ENCODE peak calls at places on chromosomes 12 and 14, in nine cellular contexts. One of them, this sample, is unnamed.

GRCh38 chr12:117143008-117143532 is 43.9 kb upstream of the TESC start:
- DNase-seq in adrenal gland: no peak
- DNase-seq in HepG2: peak; percentile 92
- DNase-seq in esophagus muscularis mucosa: no peak
- DNase-seq in ovary: no peak
- DNase-seq in A549: peak; percentile 99
- DNase-seq in gastrocnemius medialis: no peak
- DNase-seq in testis: no peak
- DNase-seq in right lobe of liver: peak; percentile 69
- DNase-seq in this sample: peak; percentile 59

GRCh38 chr14:74846968-74847549 is 28.9 kb downstream of the PROX2 start:
- DNase-seq in gastrocnemius medialis: no peak
- DNase-seq in right lobe of liver: no peak
- DNase-seq in ovary: no peak
- DNase-seq in A549: no peak
- DNase-seq in HepG2: no peak
- DNase-seq in adrenal gland: no peak
- DNase-seq in esophagus muscularis mucosa: no peak
- DNase-seq in testis: no peak
- DNase-seq in this sample: no peak

GRCh38 chr14:103260629-103261124 is 73.4 kb upstream of the EIF5 start:
- DNase-seq in HepG2: no peak
- DNase-seq in ovary: peak; percentile 49
- DNase-seq in testis: peak; percentile 65
- DNase-seq in gastrocnemius medialis: no peak
- DNase-seq in esophagus muscularis mucosa: no peak
- DNase-seq in A549: peak; percentile 51
- DNase-seq in adrenal gland: peak; percentile 60
- DNase-seq in right lobe of liver: peak; percentile 65
- DNase-seq in this sample: peak; percentile 62

GRCh38 chr12:13442457-13442856 is 245.9 kb downstream of the EMP1 start:
- DNase-seq in A549: no peak
- DNase-seq in gastrocnemius medialis: no peak
- DNase-seq in HepG2: no peak
- DNase-seq in right lobe of liver: no peak
- DNase-seq in adrenal gland: no peak
- DNase-seq in ovary: no peak
- DNase-seq in testis: no peak
- DNase-seq in esophagus muscularis mucosa: peak; percentile 62
- DNase-seq in this sample: no peak

GRCh38 chr12:122870867-122871664 is 24.9 kb downstream of the VPS37B start:
- DNase-seq in esophagus muscularis mucosa: no peak
- DNase-seq in gastrocnemius medialis: no peak
- DNase-seq in adrenal gland: peak; percentile 71
- DNase-seq in testis: peak; percentile 64
- DNase-seq in A549: no peak
- DNase-seq in HepG2: no peak
- DNase-seq in right lobe of liver: peak; percentile 81
- DNase-seq in ovary: no peak
- DNase-seq in this sample: peak; percentile 64

GRCh38 chr14:70707138-70708038 is 65.7 kb downstream of the TTC9 start:
- DNase-seq in adrenal gland: peak; percentile 80
- DNase-seq in A549: peak; percentile 32
- DNase-seq in testis: peak; percentile 64
- DNase-seq in ovary: peak; percentile 40
- DNase-seq in esophagus muscularis mucosa: no peak
- DNase-seq in right lobe of liver: no peak
- DNase-seq in HepG2: peak; percentile 93
- DNase-seq in gastrocnemius medialis: no peak
- DNase-seq in this sample: peak; percentile 74

GRCh38 chr12:69779928-69780327 is 41.3 kb downstream of the RAB3IP start:
- DNase-seq in esophagus muscularis mucosa: no peak
- DNase-seq in HepG2: no peak
- DNase-seq in right lobe of liver: no peak
- DNase-seq in ovary: no peak
- DNase-seq in A549: peak; percentile 51
- DNase-seq in gastrocnemius medialis: no peak
- DNase-seq in testis: peak; percentile 22
- DNase-seq in adrenal gland: peak; percentile 24
- DNase-seq in this sample: no peak

GRCh38 chr12:132490481-132491348 is 764 bp downstream of the FBRSL1 start:
- DNase-seq in ovary: peak; percentile 72
- DNase-seq in testis: no peak
- DNase-seq in right lobe of liver: no peak
- DNase-seq in esophagus muscularis mucosa: no peak
- DNase-seq in A549: no peak
- DNase-seq in gastrocnemius medialis: no peak
- DNase-seq in HepG2: no peak
- DNase-seq in adrenal gland: no peak
- DNase-seq in this sample: peak; percentile 64

DNA sequence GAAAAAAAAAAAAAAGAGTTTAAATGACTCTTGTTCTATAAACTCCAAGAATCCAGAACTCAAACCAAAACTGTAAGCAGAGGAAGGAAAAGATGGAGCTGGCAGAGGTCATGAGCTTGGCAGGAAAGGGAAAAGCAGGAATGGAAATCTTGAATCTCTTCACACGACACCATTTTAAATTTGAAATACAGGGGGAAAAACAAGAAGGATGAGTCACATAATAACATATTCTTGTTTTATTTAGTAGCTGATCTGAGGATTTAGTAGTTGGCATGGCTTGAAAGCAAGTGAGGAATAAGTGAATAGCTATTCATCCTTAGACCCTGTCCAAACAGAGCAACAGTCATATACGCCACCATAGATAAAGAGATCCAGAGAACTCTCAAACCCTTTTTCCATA is 35.0 kb downstream of the EPS8 start:
- DNase-seq in testis: no peak
- DNase-seq in adrenal gland: no peak
- DNase-seq in gastrocnemius medialis: no peak
- DNase-seq in A549: no peak
- DNase-seq in right lobe of liver: no peak
- DNase-seq in HepG2: no peak
- DNase-seq in esophagus muscularis mucosa: no peak
- DNase-seq in ovary: no peak
- DNase-seq in this sample: no peak
- H3K4me1 ChIP-seq in testis: no peaks in the 10 kb centered on the region
- H3K4me1 ChIP-seq in adrenal gland: no peaks in the 10 kb centered on the region
- H3K4me1 ChIP-seq in gastrocnemius medialis: no peaks in the 10 kb centered on the region
- H3K4me1 ChIP-seq in A549: peaks cover 23% of the 10 kb centered on the region
- H3K4me1 ChIP-seq in right lobe of liver: no peaks in the 10 kb centered on the region
- H3K4me1 ChIP-seq in HepG2: peaks cover 10% of the 10 kb centered on the region
- H3K4me1 ChIP-seq in esophagus muscularis mucosa: peaks cover 33% of the 10 kb centered on the region
- H3K4me1 ChIP-seq in ovary: peaks cover 11% of the 10 kb centered on the region
- H3K4me1 ChIP-seq in this sample: no peaks in the 10 kb centered on the region

GRCh38 chr12:6204533-6205143 is 4.4 kb downstream of the CD9 start:
- DNase-seq in right lobe of liver: no peak
- DNase-seq in gastrocnemius medialis: no peak
- DNase-seq in adrenal gland: no peak
- DNase-seq in testis: no peak
- DNase-seq in ovary: no peak
- DNase-seq in esophagus muscularis mucosa: no peak
- DNase-seq in A549: no peak
- DNase-seq in HepG2: no peak
- DNase-seq in this sample: no peak

GRCh38 chr12:6206327-6206726 is 6.1 kb downstream of the CD9 start:
- DNase-seq in esophagus muscularis mucosa: no peak
- DNase-seq in adrenal gland: peak; percentile 41
- DNase-seq in right lobe of liver: no peak
- DNase-seq in ovary: no peak
- DNase-seq in testis: no peak
- DNase-seq in gastrocnemius medialis: no peak
- DNase-seq in A549: no peak
- DNase-seq in HepG2: no peak
- DNase-seq in this sample: no peak

GRCh38 chr12:6207254-6207942 is 7.2 kb downstream of the CD9 start:
- DNase-seq in esophagus muscularis mucosa: no peak
- DNase-seq in adrenal gland: no peak
- DNase-seq in testis: no peak
- DNase-seq in gastrocnemius medialis: no peak
- DNase-seq in A549: no peak
- DNase-seq in right lobe of liver: no peak
- DNase-seq in ovary: no peak
- DNase-seq in HepG2: no peak
- DNase-seq in this sample: no peak

GRCh38 chr12:6205761-6206160 is 5.6 kb downstream of the CD9 start:
- DNase-seq in right lobe of liver: no peak
- DNase-seq in adrenal gland: no peak
- DNase-seq in testis: no peak
- DNase-seq in A549: no peak
- DNase-seq in gastrocnemius medialis: no peak
- DNase-seq in ovary: no peak
- DNase-seq in HepG2: no peak
- DNase-seq in esophagus muscularis mucosa: no peak
- DNase-seq in this sample: no peak

GRCh38 chr12:6205144-6205539 is 4.9 kb downstream of the CD9 start:
- DNase-seq in esophagus muscularis mucosa: no peak
- DNase-seq in right lobe of liver: no peak
- DNase-seq in ovary: peak; percentile 79
- DNase-seq in gastrocnemius medialis: no peak
- DNase-seq in HepG2: no peak
- DNase-seq in testis: no peak
- DNase-seq in adrenal gland: peak; percentile 73
- DNase-seq in A549: no peak
- DNase-seq in this sample: no peak
- TF ChIP-seq POLR2A in esophagus muscularis mucosa: no peak
- TF ChIP-seq POLR2A in right lobe of liver: no peak
- TF ChIP-seq POLR2A in ovary: no peak
- TF ChIP-seq POLR2A in gastrocnemius medialis: no peak
- TF ChIP-seq POLR2A in HepG2: no peak
- TF ChIP-seq POLR2A in testis: no peak
- TF ChIP-seq POLR2A in adrenal gland: no peak
- TF ChIP-seq POLR2A in A549: no peak
- TF ChIP-seq POLR2A in this sample: no peak

GRCh38 chr14:106070242-106070641 is 543.9 kb downstream of the TMEM121 start:
- DNase-seq in esophagus muscularis mucosa: no peak
- DNase-seq in gastrocnemius medialis: no peak
- DNase-seq in ovary: no peak
- DNase-seq in right lobe of liver: no peak
- DNase-seq in testis: no peak
- DNase-seq in HepG2: no peak
- DNase-seq in A549: no peak
- DNase-seq in adrenal gland: no peak
- DNase-seq in this sample: no peak

GRCh38 chr14:106067935-106068334 is 541.6 kb downstream of the TMEM121 start:
- DNase-seq in ovary: no peak
- DNase-seq in gastrocnemius medialis: no peak
- DNase-seq in A549: no peak
- DNase-seq in HepG2: no peak
- DNase-seq in adrenal gland: no peak
- DNase-seq in esophagus muscularis mucosa: no peak
- DNase-seq in testis: no peak
- DNase-seq in right lobe of liver: no peak
- DNase-seq in this sample: no peak

DNA sequence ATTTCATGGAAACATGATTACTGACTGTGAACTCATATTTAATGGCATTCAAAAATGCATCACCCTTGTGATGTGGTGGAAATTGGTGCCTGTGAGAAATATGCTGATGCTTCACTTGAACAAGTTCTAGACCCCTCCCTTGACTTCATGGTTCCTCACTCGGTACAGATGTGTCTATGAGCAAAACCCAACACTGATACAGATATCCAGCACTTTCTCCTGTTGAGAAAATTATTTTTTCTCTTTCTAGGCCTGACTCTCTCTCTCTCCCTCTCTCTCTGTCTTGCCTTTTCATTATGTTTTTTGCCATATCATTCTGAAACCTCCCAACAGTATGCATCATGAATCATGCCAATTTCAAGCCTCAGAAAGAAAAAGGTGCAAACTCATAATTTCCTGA is 543.4 kb downstream of the TMEM121 start:
- DNase-seq in A549: no peak
- DNase-seq in right lobe of liver: no peak
- DNase-seq in adrenal gland: no peak
- DNase-seq in testis: no peak
- DNase-seq in ovary: no peak
- DNase-seq in esophagus muscularis mucosa: no peak
- DNase-seq in HepG2: no peak
- DNase-seq in gastrocnemius medialis: no peak
- DNase-seq in this sample: no peak
- H3K9me3 ChIP-seq in A549: no peaks in the 10 kb centered on the region
- H3K9me3 ChIP-seq in right lobe of liver: no peaks in the 10 kb centered on the region
- H3K9me3 ChIP-seq in adrenal gland: no peaks in the 10 kb centered on the region
- H3K9me3 ChIP-seq in testis: no peaks in the 10 kb centered on the region
- H3K9me3 ChIP-seq in ovary: no peaks in the 10 kb centered on the region
- H3K9me3 ChIP-seq in esophagus muscularis mucosa: no peaks in the 10 kb centered on the region
- H3K9me3 ChIP-seq in HepG2: no peaks in the 10 kb centered on the region
- H3K9me3 ChIP-seq in gastrocnemius medialis: no peaks in the 10 kb centered on the region
- H3K9me3 ChIP-seq in this sample: no peaks in the 10 kb centered on the region

GRCh38 chr14:99587463-99588278 is 16.3 kb downstream of the CCDC85C start:
- DNase-seq in A549: no peak
- DNase-seq in gastrocnemius medialis: no peak
- DNase-seq in HepG2: no peak
- DNase-seq in testis: no peak
- DNase-seq in right lobe of liver: no peak
- DNase-seq in esophagus muscularis mucosa: no peak
- DNase-seq in ovary: no peak
- DNase-seq in adrenal gland: peak; percentile 53
- DNase-seq in this sample: no peak

GRCh38 chr14:99589031-99589441 is 15.0 kb downstream of the CCDC85C start:
- DNase-seq in testis: no peak
- DNase-seq in gastrocnemius medialis: no peak
- DNase-seq in right lobe of liver: no peak
- DNase-seq in A549: no peak
- DNase-seq in esophagus muscularis mucosa: no peak
- DNase-seq in ovary: no peak
- DNase-seq in adrenal gland: no peak
- DNase-seq in HepG2: no peak
- DNase-seq in this sample: no peak

GRCh38 chr14:99592394-99592793 is 11.6 kb downstream of the CCDC85C start:
- DNase-seq in testis: no peak
- DNase-seq in right lobe of liver: no peak
- DNase-seq in gastrocnemius medialis: no peak
- DNase-seq in HepG2: no peak
- DNase-seq in esophagus muscularis mucosa: no peak
- DNase-seq in ovary: no peak
- DNase-seq in adrenal gland: no peak
- DNase-seq in A549: no peak
- DNase-seq in this sample: no peak

GRCh38 chr14:99590746-99591555 is 13.1 kb downstream of the CCDC85C start:
- DNase-seq in gastrocnemius medialis: no peak
- DNase-seq in right lobe of liver: no peak
- DNase-seq in HepG2: no peak
- DNase-seq in adrenal gland: peak; percentile 93
- DNase-seq in A549: no peak
- DNase-seq in esophagus muscularis mucosa: no peak
- DNase-seq in testis: no peak
- DNase-seq in ovary: no peak
- DNase-seq in this sample: peak; percentile 33

DNA sequence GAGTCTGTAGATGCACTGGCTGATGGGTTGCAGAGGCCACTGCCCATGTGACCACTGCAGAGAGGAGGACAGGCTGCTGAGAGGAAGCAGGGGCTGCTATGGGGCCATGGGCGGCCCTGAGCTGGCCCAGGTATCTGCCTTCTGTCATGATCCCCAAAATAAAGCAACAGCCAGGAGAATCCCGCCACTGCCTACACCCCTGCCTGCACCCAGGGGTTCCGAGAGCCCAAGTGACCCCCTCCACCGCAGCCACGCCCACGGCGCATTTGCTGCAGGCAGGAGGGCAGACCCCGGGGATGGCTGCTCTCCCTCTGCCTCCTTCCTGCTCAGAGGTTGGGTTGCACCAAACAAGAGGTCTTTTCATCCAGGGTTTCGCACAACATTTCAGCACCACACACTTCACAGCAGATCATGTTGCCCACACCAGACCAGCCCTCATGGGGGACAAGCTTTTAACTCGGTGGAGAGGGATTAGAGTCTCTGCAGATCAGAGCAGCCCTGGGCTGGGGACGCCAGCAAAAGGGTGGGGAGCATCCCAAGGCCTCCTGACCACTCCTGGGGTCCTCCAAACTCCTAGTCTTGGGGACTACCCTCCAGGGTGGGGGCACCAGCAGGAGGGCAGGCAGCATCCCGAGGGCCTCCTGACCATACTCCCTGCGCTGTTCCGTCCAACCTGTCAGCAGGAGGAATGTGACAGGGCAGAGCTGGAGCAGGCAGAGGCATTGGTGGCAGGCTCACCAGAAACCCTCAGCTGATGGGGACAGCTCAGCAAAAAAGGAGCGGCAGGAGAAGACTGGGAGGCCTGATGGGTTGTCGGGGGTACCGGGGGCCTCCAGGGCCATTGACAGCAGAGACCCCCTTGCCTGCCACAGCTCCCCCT is 14.1 kb downstream of the CCDC85C start:
- DNase-seq in ovary: no peak
- DNase-seq in gastrocnemius medialis: no peak
- DNase-seq in right lobe of liver: no peak
- DNase-seq in A549: no peak
- DNase-seq in testis: no peak
- DNase-seq in esophagus muscularis mucosa: no peak
- DNase-seq in HepG2: no peak
- DNase-seq in adrenal gland: no peak
- DNase-seq in this sample: no peak
- H3K4me1 ChIP-seq in ovary: peaks cover 16% of the 10 kb centered on the region
- H3K4me1 ChIP-seq in gastrocnemius medialis: peaks cover 34% of the 10 kb centered on the region
- H3K4me1 ChIP-seq in right lobe of liver: peaks cover 16% of the 10 kb centered on the region
- H3K4me1 ChIP-seq in A549: peaks cover 54% of the 10 kb centered on the region
- H3K4me1 ChIP-seq in testis: peaks cover 12% of the 10 kb centered on the region
- H3K4me1 ChIP-seq in esophagus muscularis mucosa: peaks cover 94% of the 10 kb centered on the region
- H3K4me1 ChIP-seq in HepG2: peaks cover 66% of the 10 kb centered on the region
- H3K4me1 ChIP-seq in adrenal gland: peaks cover 69% of the 10 kb centered on the region
- H3K4me1 ChIP-seq in this sample: peaks cover 67% of the 10 kb centered on the region